ENCODE peak calls at places on chromosomes 5 and 9, in five cellular contexts. R, Z, A, N and E are unnamed samples. For H3K9me3, the result is how much of the 10 kb centered on the place peaks cover.

GRCh38 chr5:120405923-120406322 is 58.2 kb upstream of the PRR16 start:
- DNase-seq in Z (peak), R (no peak), N (peak), A (no peak), E (no peak)

GRCh38 chr5:163312598-163312997 is 124.8 kb upstream of the CCNG1 start:
- DNase-seq in R (no peak), A (no peak), Z (no peak), N (no peak), E (no peak)

GRCh38 chr5:35803221-35803651 is 53.5 kb upstream of the IL7R start:
- DNase-seq in Z (peak), R (peak), A (no peak), N (peak), E (peak)

GRCh38 chr9:87696641-87697040 is 29.3 kb upstream of the CTSL start:
- DNase-seq in R (no peak), N (no peak), Z (no peak), A (no peak), E (no peak)

GRCh38 chr5:156402387-156402921 is 75.5 kb downstream of the SGCD start:
- DNase-seq in R (peak), A (peak), N (peak), Z (no peak), E (peak)

GRCh38 chr5:41156739-41157138 is 56.6 kb downstream of the C6 start:
- DNase-seq in R (no peak), A (no peak), N (no peak), Z (peak), E (no peak)

GRCh38 chr9:72818377-72818776 is 134.5 kb downstream of the ALDH1A1 start:
- DNase-seq in R (no peak), Z (no peak), A (no peak), N (no peak), E (no peak)

GRCh38 chr5:170491479-170491878 is 12.3 kb upstream of the KCNIP1 start:
- DNase-seq in A (no peak), Z (peak), N (peak), R (no peak), E (no peak)

GRCh38 chr5:149915392-149916260 is 29.0 kb downstream of the PDE6A start:
- DNase-seq in A (no peak), Z (no peak), R (no peak), N (no peak), E (no peak)

GRCh38 chr9:97557606-97558095 is 56.2 kb downstream of the TMOD1 start:
- DNase-seq in R (no peak), Z (no peak), A (no peak), N (no peak), E (no peak)

GRCh38 chr9:1429328-1429727 is 379.2 kb downstream of the DMRT2 start:
- DNase-seq in A (no peak), Z (no peak), N (no peak), R (no peak), E (peak)

GRCh38 chr9:26228273-26228672 is 550.0 kb upstream of the TUSC1 start:
- DNase-seq in N (no peak), Z (peak), A (no peak), R (no peak), E (no peak)

GRCh38 chr9:20125721-20126120 is 336.9 kb upstream of the SLC24A2 start:
- DNase-seq in R (no peak), N (no peak), Z (no peak), A (no peak), E (no peak)

GRCh38 chr5:127839072-127839471 is 135.9 kb downstream of the CCDC192 start:
- DNase-seq in A (no peak), Z (no peak), R (no peak), N (no peak), E (no peak)

GRCh38 chr5:73296772-73297171 is 123.8 kb downstream of the TMEM174 start:
- DNase-seq in R (no peak), A (no peak), Z (peak), N (peak), E (no peak)

GRCh38 chr5:59522201-59522831 is 371.2 kb downstream of the PDE4D start:
- DNase-seq in R (no peak), A (no peak), N (no peak), Z (no peak), E (no peak)

GRCh38 chr5:124902097-124902821 is 155.8 kb upstream of the ZNF608 start:
- DNase-seq in R (no peak), Z (peak), N (peak), A (no peak), E (no peak)
- H2BK15ac ChIP-seq in R (no peak), Z (no peak), N (no peak), A (no peak), E (no peak)

DNA sequence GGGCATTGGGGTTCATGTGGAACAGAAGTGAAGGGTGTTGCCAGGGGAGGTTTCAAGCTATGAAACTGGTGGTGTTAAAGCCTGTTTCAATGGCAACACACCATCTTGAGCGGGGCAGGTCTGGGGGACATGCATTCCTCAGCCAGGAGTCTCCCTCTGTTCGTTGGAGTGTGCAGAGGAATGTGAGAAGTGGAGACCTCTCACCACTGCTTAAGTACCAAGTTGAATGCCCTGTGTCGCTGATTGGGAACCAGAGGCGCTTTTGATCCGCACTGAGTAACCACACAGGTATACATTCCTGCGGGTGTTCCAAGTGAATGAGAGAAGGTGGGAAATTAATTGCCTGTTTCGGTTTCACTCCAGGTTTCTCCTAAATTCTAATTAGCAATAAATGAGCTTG is 99.4 kb downstream of the LIX1 start:
- DNase-seq in Z (no peak), N (no peak), A (no peak), R (no peak), E (no peak)
- H2AFZ ChIP-seq in Z (no peak), N (no peak), A (no peak), R (no peak), E (no peak)

GRCh38 chr5:180849827-180850226 is 11.2 kb downstream of the ZFP62 start:
- DNase-seq in N (no peak), R (no peak), Z (no peak), A (no peak), E (no peak)
- H3K9me3 ChIP-seq in N (under half), R (half or more), Z (half or more), A (half or more), E (half or more)

GRCh38 chr5:142600092-142600491 is 85.8 kb downstream of the FGF1 start:
- DNase-seq in N (peak), Z (no peak), A (no peak), R (no peak), E (no peak)
- H2BK15ac ChIP-seq in N (no peak), Z (peak), A (no peak), R (no peak), E (no peak)

DNA sequence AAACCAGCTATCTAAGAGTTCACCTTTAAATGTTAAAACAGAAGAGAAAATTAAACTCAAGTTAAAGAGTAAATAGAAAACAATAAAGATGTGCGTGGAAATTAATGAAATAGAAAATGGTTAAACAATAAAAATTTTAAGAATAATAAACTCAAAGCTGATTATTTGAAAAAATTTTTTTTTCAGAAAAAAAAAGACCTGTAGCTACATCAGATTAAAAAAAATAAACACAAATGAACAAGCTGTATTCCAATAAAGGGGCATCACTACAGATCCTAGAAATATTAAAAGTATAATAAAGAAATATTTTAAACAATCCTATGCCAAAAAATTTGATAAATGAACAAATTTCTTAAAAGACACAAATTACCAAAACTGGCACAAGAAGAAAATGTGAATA is 64.1 kb downstream of the DRD1 start:
- DNase-seq in N (no peak), Z (no peak), R (no peak), A (no peak), E (no peak)
- H2AFZ ChIP-seq in N (no peak), Z (no peak), R (no peak), A (no peak), E (no peak)

GRCh38 chr5:180251887-180252286 is 40.0 kb downstream of the MAPK9 start:
- DNase-seq in Z (no peak), A (no peak), R (no peak), N (no peak), E (no peak)

GRCh38 chr5:180253036-180253824 is 38.7 kb downstream of the MAPK9 start:
- DNase-seq in R (no peak), Z (no peak), N (no peak), A (no peak), E (no peak)

GRCh38 chr5:180250329-180250728 is 41.3 kb upstream of the RASGEF1C start:
- DNase-seq in N (no peak), A (no peak), Z (no peak), R (no peak), E (no peak)

GRCh38 chr5:180251141-180251540 is 40.7 kb downstream of the MAPK9 start:
- DNase-seq in Z (no peak), R (no peak), A (no peak), N (no peak), E (no peak)
- H3K9me3 ChIP-seq in Z (half or more), R (under half), A (under half), N (half or more), E (half or more)

GRCh38 chr5:178479261-178479660 is 110.9 kb downstream of the COL23A1 start:
- DNase-seq in R (no peak), A (no peak), N (no peak), Z (no peak), E (no peak)

GRCh38 chr5:178477224-178478201 is 112.7 kb downstream of the COL23A1 start:
- DNase-seq in A (no peak), R (no peak), N (peak), Z (no peak), E (no peak)

GRCh38 chr5:178474562-178475184 is 115.5 kb downstream of the COL23A1 start:
- DNase-seq in Z (no peak), R (no peak), N (no peak), A (no peak), E (no peak)

GRCh38 chr5:178476531-178476930 is 113.7 kb downstream of the COL23A1 start:
- DNase-seq in A (no peak), N (no peak), Z (no peak), R (no peak), E (no peak)

GRCh38 chr5:178478370-178478769 is 111.8 kb downstream of the COL23A1 start:
- DNase-seq in Z (no peak), A (no peak), R (no peak), N (no peak), E (no peak)
- H2BK15ac ChIP-seq in Z (no peak), A (no peak), R (no peak), N (no peak), E (no peak)

GRCh38 chr5:137871571-137871970 is 3.9 kb downstream of the MYOT start:
- DNase-seq in Z (no peak), A (no peak), N (no peak), R (no peak), E (no peak)
- H2AFZ ChIP-seq in Z (no peak), A (no peak), N (no peak), R (no peak), E (no peak)

DNA sequence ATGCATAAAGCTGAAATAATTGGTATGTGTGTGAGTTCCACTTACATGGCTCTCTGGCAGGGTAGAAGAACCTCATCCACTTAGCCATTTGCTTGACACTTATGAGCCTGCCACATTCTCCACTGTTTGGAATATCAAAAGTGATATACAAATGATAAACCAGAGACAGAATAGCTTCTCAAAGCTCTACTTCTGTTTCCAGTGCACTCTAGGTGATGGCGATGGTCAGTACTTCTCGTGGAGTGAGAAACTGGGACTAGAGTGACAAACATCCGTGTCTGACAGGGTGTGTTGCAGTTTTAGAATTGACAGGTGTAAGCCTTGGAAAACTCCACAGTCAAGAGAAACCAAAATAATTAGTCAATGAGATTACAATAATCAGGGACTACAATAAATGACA is 935.8 kb upstream of the TYRP1 start:
- DNase-seq in A (no peak), N (no peak), Z (no peak), R (no peak), E (no peak)
- H3K9me3 ChIP-seq in A (under half), N (under half), Z (under half), R (under half), E (under half)